ENCODE peak calls at places on chromosomes 11 and 22, in five cellular contexts. One of them, this sample, is unnamed.

GRCh38 chr22:25930710-25931353 is 188.8 kb downstream of the MYO18B start:
- DNase-seq in progenitor cell of endocrine pancreas: no peak
- DNase-seq in endodermal cell: peak
- DNase-seq in osteocyte: no peak
- DNase-seq in brain microvascular endothelial cell: no peak
- DNase-seq in this sample: no peak

GRCh38 chr11:123391646-123392348 is 38.3 kb upstream of the GRAMD1B start:
- DNase-seq in progenitor cell of endocrine pancreas: no peak
- DNase-seq in endodermal cell: no peak
- DNase-seq in osteocyte: no peak
- DNase-seq in brain microvascular endothelial cell: no peak
- DNase-seq in this sample: no peak

GRCh38 chr11:131924446-131925240 is 554.2 kb downstream of the NTM start:
- DNase-seq in progenitor cell of endocrine pancreas: no peak
- DNase-seq in endodermal cell: no peak
- DNase-seq in osteocyte: no peak
- DNase-seq in brain microvascular endothelial cell: peak
- DNase-seq in this sample: no peak

GRCh38 chr22:31083923-31084810 is 3.0 kb downstream of the SMTN start:
- DNase-seq in progenitor cell of endocrine pancreas: no peak
- DNase-seq in endodermal cell: no peak
- DNase-seq in osteocyte: no peak
- DNase-seq in brain microvascular endothelial cell: no peak
- DNase-seq in this sample: no peak

GRCh38 chr11:35725880-35726279 is 63.3 kb downstream of the TRIM44 start:
- DNase-seq in progenitor cell of endocrine pancreas: no peak
- DNase-seq in endodermal cell: no peak
- DNase-seq in osteocyte: no peak
- DNase-seq in brain microvascular endothelial cell: peak
- DNase-seq in this sample: no peak

GRCh38 chr22:19942886-19943664 is 1.5 kb upstream of the TXNRD2 start:
- DNase-seq in progenitor cell of endocrine pancreas: no peak
- DNase-seq in endodermal cell: no peak
- DNase-seq in osteocyte: no peak
- DNase-seq in brain microvascular endothelial cell: peak
- DNase-seq in this sample: peak

GRCh38 chr11:17498058-17498457 is 21.4 kb upstream of the ABCC8 start:
- DNase-seq in progenitor cell of endocrine pancreas: no peak
- DNase-seq in endodermal cell: peak
- DNase-seq in osteocyte: no peak
- DNase-seq in brain microvascular endothelial cell: no peak
- DNase-seq in this sample: no peak

GRCh38 chr11:44795803-44796535 is 69.2 kb downstream of the TSPAN18 start:
- DNase-seq in progenitor cell of endocrine pancreas: no peak
- DNase-seq in endodermal cell: no peak
- DNase-seq in osteocyte: no peak
- DNase-seq in brain microvascular endothelial cell: no peak
- DNase-seq in this sample: no peak

GRCh38 chr11:126917531-126918204 is 82.9 kb downstream of the KIRREL3 start:
- DNase-seq in progenitor cell of endocrine pancreas: no peak
- DNase-seq in endodermal cell: no peak
- DNase-seq in osteocyte: no peak
- DNase-seq in brain microvascular endothelial cell: peak
- DNase-seq in this sample: no peak

GRCh38 chr11:58805065-58805464 is 39.4 kb downstream of the GLYATL2 start:
- DNase-seq in progenitor cell of endocrine pancreas: no peak
- DNase-seq in endodermal cell: no peak
- DNase-seq in osteocyte: no peak
- DNase-seq in brain microvascular endothelial cell: no peak
- DNase-seq in this sample: no peak

GRCh38 chr11:58801974-58802545 is 42.4 kb downstream of the GLYATL2 start:
- DNase-seq in progenitor cell of endocrine pancreas: no peak
- DNase-seq in endodermal cell: no peak
- DNase-seq in osteocyte: no peak
- DNase-seq in brain microvascular endothelial cell: no peak
- DNase-seq in this sample: no peak

GRCh38 chr11:58796333-58797049 is 48.0 kb downstream of the GLYATL2 start:
- DNase-seq in progenitor cell of endocrine pancreas: no peak
- DNase-seq in endodermal cell: no peak
- DNase-seq in osteocyte: no peak
- DNase-seq in brain microvascular endothelial cell: no peak
- DNase-seq in this sample: no peak

GRCh38 chr11:58801302-58801701 is 43.2 kb downstream of the GLYATL2 start:
- DNase-seq in progenitor cell of endocrine pancreas: no peak
- DNase-seq in endodermal cell: no peak
- DNase-seq in osteocyte: no peak
- DNase-seq in brain microvascular endothelial cell: no peak
- DNase-seq in this sample: no peak
- TF ChIP-seq CTCF in progenitor cell of endocrine pancreas: no peak
- TF ChIP-seq CTCF in endodermal cell: no peak
- TF ChIP-seq CTCF in osteocyte: no peak
- TF ChIP-seq CTCF in brain microvascular endothelial cell: no peak
- TF ChIP-seq CTCF in this sample: no peak

GRCh38 chr11:129639300-129639699 is 176.3 kb upstream of the TMEM45B start:
- DNase-seq in progenitor cell of endocrine pancreas: no peak
- DNase-seq in endodermal cell: no peak
- DNase-seq in osteocyte: no peak
- DNase-seq in brain microvascular endothelial cell: peak
- DNase-seq in this sample: no peak

GRCh38 chr11:129640671-129641070 is 175.0 kb upstream of the TMEM45B start:
- DNase-seq in progenitor cell of endocrine pancreas: no peak
- DNase-seq in endodermal cell: no peak
- DNase-seq in osteocyte: no peak
- DNase-seq in brain microvascular endothelial cell: no peak
- DNase-seq in this sample: no peak

GRCh38 chr11:129645943-129646342 is 169.7 kb upstream of the TMEM45B start:
- DNase-seq in progenitor cell of endocrine pancreas: no peak
- DNase-seq in endodermal cell: no peak
- DNase-seq in osteocyte: no peak
- DNase-seq in brain microvascular endothelial cell: no peak
- DNase-seq in this sample: no peak

GRCh38 chr11:129644326-129644725 is 171.3 kb upstream of the TMEM45B start:
- DNase-seq in progenitor cell of endocrine pancreas: no peak
- DNase-seq in endodermal cell: no peak
- DNase-seq in osteocyte: no peak
- DNase-seq in brain microvascular endothelial cell: peak
- DNase-seq in this sample: no peak

DNA sequence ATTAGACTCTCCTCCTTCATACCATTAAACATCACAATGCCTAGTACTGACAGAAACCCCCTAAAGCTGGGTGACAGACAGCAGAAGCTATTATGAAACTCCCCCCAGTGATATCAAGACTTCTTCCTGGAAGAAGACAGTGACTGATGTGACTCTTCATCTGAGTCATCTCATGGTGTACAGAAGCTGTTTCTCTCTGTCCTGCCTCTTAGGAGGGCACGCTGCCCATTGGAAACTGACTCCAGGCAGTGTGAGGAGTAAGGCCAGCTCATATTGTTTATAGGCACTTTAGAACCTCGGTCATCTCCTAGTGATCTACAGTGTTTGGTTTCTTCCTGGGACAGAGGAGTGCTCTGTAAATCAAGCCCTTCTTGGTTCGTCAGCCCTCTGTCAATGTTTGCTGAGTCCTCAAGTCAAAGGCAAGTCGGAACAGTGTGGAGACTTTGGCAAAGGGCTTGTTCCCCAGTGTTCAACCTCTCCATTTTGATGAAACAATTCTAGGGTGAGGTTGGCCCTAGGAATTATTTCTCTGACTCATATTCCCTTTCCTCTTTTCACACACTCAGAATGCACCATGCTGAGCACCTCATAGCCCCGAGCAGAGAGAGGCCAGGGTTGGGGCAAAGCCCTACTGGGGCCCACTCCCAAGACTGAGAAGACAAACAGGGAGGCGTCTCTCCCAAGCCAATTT is 172.5 kb upstream of the TMEM45B start:
- DNase-seq in progenitor cell of endocrine pancreas: no peak
- DNase-seq in endodermal cell: no peak
- DNase-seq in osteocyte: no peak
- DNase-seq in brain microvascular endothelial cell: peak
- DNase-seq in this sample: no peak
- TF ChIP-seq CTCF in progenitor cell of endocrine pancreas: no peak
- TF ChIP-seq CTCF in endodermal cell: no peak
- TF ChIP-seq CTCF in osteocyte: no peak
- TF ChIP-seq CTCF in brain microvascular endothelial cell: no peak
- TF ChIP-seq CTCF in this sample: no peak

GRCh38 chr11:838441-839279 is 3.7 kb downstream of the POLR2L start:
- DNase-seq in progenitor cell of endocrine pancreas: no peak
- DNase-seq in endodermal cell: peak
- DNase-seq in osteocyte: no peak
- DNase-seq in brain microvascular endothelial cell: no peak
- DNase-seq in this sample: no peak
- TF ChIP-seq CTCF in progenitor cell of endocrine pancreas: peak
- TF ChIP-seq CTCF in endodermal cell: peak
- TF ChIP-seq CTCF in osteocyte: no peak
- TF ChIP-seq CTCF in brain microvascular endothelial cell: peak
- TF ChIP-seq CTCF in this sample: peak

GRCh38 chr22:23215294-23216204 is 35.2 kb downstream of the BCR start:
- DNase-seq in progenitor cell of endocrine pancreas: no peak
- DNase-seq in endodermal cell: no peak
- DNase-seq in osteocyte: no peak
- DNase-seq in brain microvascular endothelial cell: no peak
- DNase-seq in this sample: no peak

GRCh38 chr22:23218053-23218866 is 38.0 kb downstream of the BCR start:
- DNase-seq in progenitor cell of endocrine pancreas: no peak
- DNase-seq in endodermal cell: no peak
- DNase-seq in osteocyte: no peak
- DNase-seq in brain microvascular endothelial cell: no peak
- DNase-seq in this sample: no peak

GRCh38 chr22:23217171-23218052 is 37.1 kb downstream of the BCR start:
- DNase-seq in progenitor cell of endocrine pancreas: no peak
- DNase-seq in endodermal cell: no peak
- DNase-seq in osteocyte: no peak
- DNase-seq in brain microvascular endothelial cell: no peak
- DNase-seq in this sample: no peak

GRCh38 chr22:23214398-23214797 is 34.1 kb downstream of the BCR start:
- DNase-seq in progenitor cell of endocrine pancreas: no peak
- DNase-seq in endodermal cell: no peak
- DNase-seq in osteocyte: no peak
- DNase-seq in brain microvascular endothelial cell: no peak
- DNase-seq in this sample: no peak

DNA sequence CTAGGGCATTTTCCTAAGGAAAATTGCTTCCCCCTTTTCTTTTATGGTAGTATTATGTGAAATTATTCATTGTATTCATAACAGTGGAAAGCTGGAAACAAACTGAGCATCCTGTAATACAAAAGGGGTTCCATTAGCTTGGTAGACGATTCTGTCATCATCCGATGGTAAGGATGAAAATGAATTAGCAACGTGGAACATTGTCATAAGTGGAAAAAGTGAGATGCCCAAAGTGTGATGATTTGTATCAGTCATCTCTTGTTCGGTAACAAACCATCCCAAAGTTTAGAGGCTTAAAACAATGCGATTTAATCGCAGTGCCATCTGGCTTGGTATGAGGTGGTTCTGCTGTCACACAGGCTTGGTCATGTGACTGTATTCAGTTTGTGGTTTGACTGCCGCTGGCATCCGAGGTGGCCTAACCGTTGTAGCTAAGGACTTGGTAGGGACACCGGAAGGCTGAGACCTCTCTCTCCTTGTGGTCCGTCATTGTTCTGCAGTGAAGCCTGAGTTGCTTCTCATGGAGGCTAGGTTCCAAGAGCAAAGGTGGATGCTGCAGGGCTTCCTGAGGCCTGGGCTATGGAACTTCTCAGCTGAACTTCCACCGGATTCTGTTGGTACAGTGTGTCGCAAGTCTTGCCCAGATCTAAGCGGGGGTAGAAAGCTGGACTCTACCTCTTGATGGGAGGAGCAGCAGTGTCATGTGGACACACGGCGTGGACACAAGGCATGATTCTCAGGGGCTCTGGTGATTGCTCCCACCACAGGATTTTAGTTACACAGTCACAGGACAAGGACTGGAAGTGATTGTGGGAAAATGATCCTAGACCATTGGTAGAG is 36.2 kb downstream of the BCR start:
- DNase-seq in progenitor cell of endocrine pancreas: no peak
- DNase-seq in endodermal cell: no peak
- DNase-seq in osteocyte: no peak
- DNase-seq in brain microvascular endothelial cell: no peak
- DNase-seq in this sample: no peak
- TF ChIP-seq CTCF in progenitor cell of endocrine pancreas: no peak
- TF ChIP-seq CTCF in endodermal cell: no peak
- TF ChIP-seq CTCF in osteocyte: no peak
- TF ChIP-seq CTCF in brain microvascular endothelial cell: no peak
- TF ChIP-seq CTCF in this sample: no peak

GRCh38 chr11:33692013-33692504 is 8.6 kb downstream of the C11orf91 start:
- DNase-seq in progenitor cell of endocrine pancreas: no peak
- DNase-seq in endodermal cell: no peak
- DNase-seq in osteocyte: no peak
- DNase-seq in brain microvascular endothelial cell: peak
- DNase-seq in this sample: no peak
- TF ChIP-seq CTCF in progenitor cell of endocrine pancreas: no peak
- TF ChIP-seq CTCF in endodermal cell: no peak
- TF ChIP-seq CTCF in osteocyte: no peak
- TF ChIP-seq CTCF in brain microvascular endothelial cell: no peak
- TF ChIP-seq CTCF in this sample: no peak

GRCh38 chr11:134640536-134640935 is 228.5 kb upstream of the B3GAT1 start:
- DNase-seq in progenitor cell of endocrine pancreas: no peak
- DNase-seq in endodermal cell: peak
- DNase-seq in osteocyte: peak
- DNase-seq in brain microvascular endothelial cell: no peak
- DNase-seq in this sample: no peak

GRCh38 chr11:134638796-134639540 is 226.9 kb upstream of the B3GAT1 start:
- DNase-seq in progenitor cell of endocrine pancreas: no peak
- DNase-seq in endodermal cell: peak
- DNase-seq in osteocyte: peak
- DNase-seq in brain microvascular endothelial cell: no peak
- DNase-seq in this sample: no peak

GRCh38 chr11:134640971-134641968 is 229.2 kb upstream of the B3GAT1 start:
- DNase-seq in progenitor cell of endocrine pancreas: no peak
- DNase-seq in endodermal cell: peak
- DNase-seq in osteocyte: peak
- DNase-seq in brain microvascular endothelial cell: no peak
- DNase-seq in this sample: no peak

GRCh38 chr11:134637091-134638015 is 225.3 kb upstream of the B3GAT1 start:
- DNase-seq in progenitor cell of endocrine pancreas: no peak
- DNase-seq in endodermal cell: peak
- DNase-seq in osteocyte: peak
- DNase-seq in brain microvascular endothelial cell: no peak
- DNase-seq in this sample: no peak

GRCh38 chr11:134639586-134640330 is 227.7 kb upstream of the B3GAT1 start:
- DNase-seq in progenitor cell of endocrine pancreas: no peak
- DNase-seq in endodermal cell: peak
- DNase-seq in osteocyte: peak
- DNase-seq in brain microvascular endothelial cell: no peak
- DNase-seq in this sample: no peak
- TF ChIP-seq CTCF in progenitor cell of endocrine pancreas: no peak
- TF ChIP-seq CTCF in endodermal cell: no peak
- TF ChIP-seq CTCF in osteocyte: no peak
- TF ChIP-seq CTCF in brain microvascular endothelial cell: no peak
- TF ChIP-seq CTCF in this sample: no peak